ENCODE peak calls at places on chromosomes 11 and 22, in nine cellular contexts. One of them, this sample, is unnamed.

GRCh38 chr11:77879218-77879617 is 58.3 kb downstream of the AAMDC start:
- DNase-seq in MCF 10A: peak
- DNase-seq in A549: no peak
- DNase-seq in suprapubic skin: no peak
- DNase-seq in heart right ventricle: peak
- DNase-seq in uterus: peak
- DNase-seq in AG04450: peak
- DNase-seq in fibroblast of villous mesenchyme: peak
- DNase-seq in endodermal cell: no peak
- DNase-seq in this sample: no peak

GRCh38 chr11:28342704-28343103 is 234.5 kb downstream of the METTL15 start:
- DNase-seq in A549: peak
- DNase-seq in AG04450: no peak
- DNase-seq in suprapubic skin: no peak
- DNase-seq in fibroblast of villous mesenchyme: peak
- DNase-seq in MCF 10A: no peak
- DNase-seq in uterus: no peak
- DNase-seq in heart right ventricle: no peak
- DNase-seq in endodermal cell: no peak
- DNase-seq in this sample: no peak

GRCh38 chr11:57598831-57599155 is 1.3 kb downstream of the SERPING1 start:
- DNase-seq in heart right ventricle: no peak
- DNase-seq in fibroblast of villous mesenchyme: peak
- DNase-seq in AG04450: no peak
- DNase-seq in MCF 10A: no peak
- DNase-seq in endodermal cell: no peak
- DNase-seq in A549: no peak
- DNase-seq in uterus: peak
- DNase-seq in suprapubic skin: no peak
- DNase-seq in this sample: no peak

GRCh38 chr11:120128392-120129172 is 9.3 kb downstream of the TRIM29 start:
- DNase-seq in heart right ventricle: no peak
- DNase-seq in A549: peak
- DNase-seq in uterus: peak
- DNase-seq in suprapubic skin: peak
- DNase-seq in fibroblast of villous mesenchyme: peak
- DNase-seq in endodermal cell: no peak
- DNase-seq in MCF 10A: peak
- DNase-seq in AG04450: no peak
- DNase-seq in this sample: no peak

GRCh38 chr11:49302360-49302759 is 94.0 kb upstream of the FOLH1 start:
- DNase-seq in uterus: no peak
- DNase-seq in MCF 10A: peak
- DNase-seq in AG04450: no peak
- DNase-seq in heart right ventricle: no peak
- DNase-seq in suprapubic skin: no peak
- DNase-seq in A549: no peak
- DNase-seq in endodermal cell: no peak
- DNase-seq in fibroblast of villous mesenchyme: no peak
- DNase-seq in this sample: no peak

GRCh38 chr22:17783773-17784480 is 9.7 kb upstream of the BID start:
- DNase-seq in A549: no peak
- DNase-seq in suprapubic skin: no peak
- DNase-seq in MCF 10A: no peak
- DNase-seq in fibroblast of villous mesenchyme: no peak
- DNase-seq in uterus: no peak
- DNase-seq in endodermal cell: no peak
- DNase-seq in heart right ventricle: no peak
- DNase-seq in AG04450: no peak
- DNase-seq in this sample: no peak

GRCh38 chr22:31622980-31623379 is 39.0 kb downstream of the PISD start:
- DNase-seq in A549: no peak
- DNase-seq in suprapubic skin: no peak
- DNase-seq in MCF 10A: no peak
- DNase-seq in AG04450: no peak
- DNase-seq in heart right ventricle: no peak
- DNase-seq in endodermal cell: no peak
- DNase-seq in uterus: no peak
- DNase-seq in fibroblast of villous mesenchyme: no peak
- DNase-seq in this sample: no peak

GRCh38 chr11:64887757-64888405 is 9.5 kb upstream of the EHD1 start:
- DNase-seq in uterus: peak
- DNase-seq in A549: peak
- DNase-seq in MCF 10A: peak
- DNase-seq in fibroblast of villous mesenchyme: no peak
- DNase-seq in suprapubic skin: peak
- DNase-seq in AG04450: no peak
- DNase-seq in endodermal cell: peak
- DNase-seq in heart right ventricle: peak
- DNase-seq in this sample: peak

GRCh38 chr11:133988686-133989410 is 32.1 kb upstream of the IGSF9B start:
- DNase-seq in MCF 10A: no peak
- DNase-seq in heart right ventricle: peak
- DNase-seq in uterus: no peak
- DNase-seq in AG04450: no peak
- DNase-seq in suprapubic skin: no peak
- DNase-seq in A549: no peak
- DNase-seq in endodermal cell: no peak
- DNase-seq in fibroblast of villous mesenchyme: no peak
- DNase-seq in this sample: no peak

GRCh38 chr11:78313181-78313788 is 104.3 kb downstream of the GAB2 start:
- DNase-seq in MCF 10A: peak
- DNase-seq in endodermal cell: no peak
- DNase-seq in uterus: peak
- DNase-seq in fibroblast of villous mesenchyme: peak
- DNase-seq in A549: peak
- DNase-seq in heart right ventricle: no peak
- DNase-seq in AG04450: no peak
- DNase-seq in suprapubic skin: no peak
- DNase-seq in this sample: no peak

GRCh38 chr22:28008056-28008455 is 89.0 kb upstream of the PITPNB start:
- DNase-seq in AG04450: no peak
- DNase-seq in heart right ventricle: no peak
- DNase-seq in uterus: no peak
- DNase-seq in suprapubic skin: no peak
- DNase-seq in fibroblast of villous mesenchyme: no peak
- DNase-seq in MCF 10A: no peak
- DNase-seq in endodermal cell: no peak
- DNase-seq in A549: no peak
- DNase-seq in this sample: no peak

GRCh38 chr11:111107501-111107900 is 138.0 kb upstream of the POU2AF2 start:
- DNase-seq in MCF 10A: no peak
- DNase-seq in A549: no peak
- DNase-seq in fibroblast of villous mesenchyme: no peak
- DNase-seq in AG04450: no peak
- DNase-seq in endodermal cell: no peak
- DNase-seq in heart right ventricle: no peak
- DNase-seq in suprapubic skin: no peak
- DNase-seq in uterus: no peak
- DNase-seq in this sample: no peak

GRCh38 chr11:17740649-17741235 is 6.2 kb downstream of the KCNC1 start:
- DNase-seq in heart right ventricle: no peak
- DNase-seq in MCF 10A: no peak
- DNase-seq in endodermal cell: no peak
- DNase-seq in uterus: no peak
- DNase-seq in fibroblast of villous mesenchyme: no peak
- DNase-seq in suprapubic skin: no peak
- DNase-seq in A549: no peak
- DNase-seq in AG04450: no peak
- DNase-seq in this sample: no peak

GRCh38 chr11:133957926-133958325 is 1.2 kb upstream of the IGSF9B start:
- DNase-seq in AG04450: no peak
- DNase-seq in heart right ventricle: no peak
- DNase-seq in MCF 10A: no peak
- DNase-seq in suprapubic skin: no peak
- DNase-seq in endodermal cell: no peak
- DNase-seq in uterus: peak
- DNase-seq in fibroblast of villous mesenchyme: no peak
- DNase-seq in A549: no peak
- DNase-seq in this sample: no peak

GRCh38 chr22:44625981-44626687 is 75.9 kb upstream of the PRR5 start:
- DNase-seq in endodermal cell: peak
- DNase-seq in A549: peak
- DNase-seq in uterus: peak
- DNase-seq in AG04450: no peak
- DNase-seq in MCF 10A: peak
- DNase-seq in heart right ventricle: peak
- DNase-seq in fibroblast of villous mesenchyme: peak
- DNase-seq in suprapubic skin: peak
- DNase-seq in this sample: peak

GRCh38 chr22:28958611-28959010 is 75.2 kb downstream of the ZNRF3 start:
- DNase-seq in MCF 10A: no peak
- DNase-seq in A549: no peak
- DNase-seq in fibroblast of villous mesenchyme: peak
- DNase-seq in AG04450: no peak
- DNase-seq in uterus: no peak
- DNase-seq in heart right ventricle: no peak
- DNase-seq in suprapubic skin: no peak
- DNase-seq in endodermal cell: no peak
- DNase-seq in this sample: no peak

GRCh38 chr11:72553748-72554147 is 119.4 kb upstream of the CLPB start:
- DNase-seq in AG04450: no peak
- DNase-seq in uterus: no peak
- DNase-seq in MCF 10A: peak
- DNase-seq in A549: peak
- DNase-seq in fibroblast of villous mesenchyme: no peak
- DNase-seq in suprapubic skin: no peak
- DNase-seq in endodermal cell: peak
- DNase-seq in heart right ventricle: no peak
- DNase-seq in this sample: no peak
- TF ChIP-seq CTCF in AG04450: no peak
- TF ChIP-seq CTCF in uterus: no peak
- TF ChIP-seq CTCF in MCF 10A: no peak
- TF ChIP-seq CTCF in A549: no peak
- TF ChIP-seq CTCF in fibroblast of villous mesenchyme: no peak
- TF ChIP-seq CTCF in suprapubic skin: no peak
- TF ChIP-seq CTCF in endodermal cell: peak
- TF ChIP-seq CTCF in heart right ventricle: no peak
- TF ChIP-seq CTCF in this sample: no peak

DNA sequence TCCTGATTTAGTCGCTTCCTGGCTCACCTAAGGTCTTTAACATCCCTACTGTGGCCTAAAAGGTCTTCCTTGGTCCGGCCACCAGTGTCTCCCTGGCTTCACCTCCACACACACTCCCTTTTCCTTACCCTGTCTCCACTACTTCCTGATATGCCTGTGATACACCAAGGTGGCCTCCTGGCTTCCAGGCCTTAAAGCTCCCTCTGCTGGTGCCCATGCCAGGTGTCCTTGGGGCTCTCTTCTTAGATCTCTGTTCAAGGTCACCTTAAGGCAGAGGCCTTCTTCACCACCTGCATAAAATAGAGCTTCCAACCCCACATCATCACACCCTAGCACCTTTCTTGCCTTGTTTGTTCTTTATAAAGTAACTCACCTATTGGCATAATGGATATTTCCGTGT is 787.7 kb downstream of the NTM start:
- DNase-seq in fibroblast of villous mesenchyme: peak
- DNase-seq in uterus: no peak
- DNase-seq in heart right ventricle: no peak
- DNase-seq in endodermal cell: peak
- DNase-seq in MCF 10A: peak
- DNase-seq in A549: peak
- DNase-seq in AG04450: no peak
- DNase-seq in suprapubic skin: no peak
- DNase-seq in this sample: no peak
- TF ChIP-seq CTCF in fibroblast of villous mesenchyme: peak
- TF ChIP-seq CTCF in uterus: no peak
- TF ChIP-seq CTCF in heart right ventricle: no peak
- TF ChIP-seq CTCF in endodermal cell: peak
- TF ChIP-seq CTCF in MCF 10A: no peak
- TF ChIP-seq CTCF in A549: no peak
- TF ChIP-seq CTCF in AG04450: peak
- TF ChIP-seq CTCF in suprapubic skin: no peak
- TF ChIP-seq CTCF in this sample: peak

GRCh38 chr11:6602096-6602940 is 1.1 kb downstream of the RRP8 start:
- DNase-seq in suprapubic skin: no peak
- DNase-seq in AG04450: no peak
- DNase-seq in fibroblast of villous mesenchyme: no peak
- DNase-seq in MCF 10A: no peak
- DNase-seq in uterus: peak
- DNase-seq in endodermal cell: peak
- DNase-seq in heart right ventricle: peak
- DNase-seq in A549: no peak
- DNase-seq in this sample: no peak
- TF ChIP-seq CTCF in suprapubic skin: no peak
- TF ChIP-seq CTCF in AG04450: no peak
- TF ChIP-seq CTCF in fibroblast of villous mesenchyme: no peak
- TF ChIP-seq CTCF in MCF 10A: no peak
- TF ChIP-seq CTCF in uterus: no peak
- TF ChIP-seq CTCF in endodermal cell: no peak
- TF ChIP-seq CTCF in heart right ventricle: no peak
- TF ChIP-seq CTCF in A549: no peak
- TF ChIP-seq CTCF in this sample: no peak

GRCh38 chr22:24108073-24108472 is 73.2 kb upstream of the SUSD2 start:
- DNase-seq in heart right ventricle: no peak
- DNase-seq in suprapubic skin: no peak
- DNase-seq in uterus: no peak
- DNase-seq in fibroblast of villous mesenchyme: no peak
- DNase-seq in A549: no peak
- DNase-seq in AG04450: no peak
- DNase-seq in endodermal cell: peak
- DNase-seq in MCF 10A: no peak
- DNase-seq in this sample: no peak

GRCh38 chr22:24106385-24107381 is 74.6 kb upstream of the SUSD2 start:
- DNase-seq in uterus: peak
- DNase-seq in AG04450: no peak
- DNase-seq in fibroblast of villous mesenchyme: no peak
- DNase-seq in suprapubic skin: no peak
- DNase-seq in MCF 10A: no peak
- DNase-seq in endodermal cell: no peak
- DNase-seq in A549: no peak
- DNase-seq in heart right ventricle: peak
- DNase-seq in this sample: no peak

GRCh38 chr22:24109649-24110048 is 71.6 kb upstream of the SUSD2 start:
- DNase-seq in fibroblast of villous mesenchyme: no peak
- DNase-seq in heart right ventricle: no peak
- DNase-seq in MCF 10A: no peak
- DNase-seq in suprapubic skin: no peak
- DNase-seq in AG04450: no peak
- DNase-seq in A549: no peak
- DNase-seq in uterus: no peak
- DNase-seq in endodermal cell: no peak
- DNase-seq in this sample: no peak

GRCh38 chr22:24105661-24106060 is 75.6 kb upstream of the SUSD2 start:
- DNase-seq in AG04450: no peak
- DNase-seq in endodermal cell: no peak
- DNase-seq in fibroblast of villous mesenchyme: no peak
- DNase-seq in uterus: no peak
- DNase-seq in A549: no peak
- DNase-seq in heart right ventricle: no peak
- DNase-seq in MCF 10A: no peak
- DNase-seq in suprapubic skin: no peak
- DNase-seq in this sample: no peak

DNA sequence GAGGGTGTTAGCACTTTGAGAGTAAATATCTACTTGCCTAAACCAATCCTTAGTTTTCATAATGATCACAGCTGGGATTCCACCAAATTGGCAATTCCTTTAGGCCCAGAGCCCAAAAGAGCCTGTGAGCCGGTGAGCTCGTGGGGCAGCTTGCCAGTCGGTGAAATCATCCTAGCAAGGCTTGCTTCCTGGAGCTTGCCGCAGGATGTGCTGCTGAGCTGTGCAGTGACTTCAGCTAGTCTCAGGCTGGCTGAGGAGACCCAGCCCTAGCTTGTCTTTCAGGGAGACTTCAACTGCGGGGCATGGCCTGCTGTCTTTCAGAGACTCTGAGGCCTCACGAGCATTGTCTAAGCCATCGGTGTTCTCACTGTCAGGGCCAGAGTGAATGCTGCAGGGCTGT is 73.6 kb upstream of the SUSD2 start:
- DNase-seq in suprapubic skin: peak
- DNase-seq in heart right ventricle: peak
- DNase-seq in uterus: peak
- DNase-seq in fibroblast of villous mesenchyme: peak
- DNase-seq in MCF 10A: peak
- DNase-seq in endodermal cell: no peak
- DNase-seq in A549: no peak
- DNase-seq in AG04450: peak
- DNase-seq in this sample: no peak
- TF ChIP-seq CTCF in suprapubic skin: peak
- TF ChIP-seq CTCF in heart right ventricle: peak
- TF ChIP-seq CTCF in uterus: peak
- TF ChIP-seq CTCF in fibroblast of villous mesenchyme: peak
- TF ChIP-seq CTCF in MCF 10A: no peak
- TF ChIP-seq CTCF in endodermal cell: no peak
- TF ChIP-seq CTCF in A549: no peak
- TF ChIP-seq CTCF in AG04450: peak
- TF ChIP-seq CTCF in this sample: no peak